ENCODE peak calls at places on chromosomes 1 and 21, in four cellular contexts. One of them, this sample, is unnamed.

GRCh38 chr1:114103992-114104391 is 49.7 kb downstream of the SYT6 start:
- DNase-seq in AG10803: no peak
- DNase-seq in neural progenitor cell: no peak
- DNase-seq in HL-60: no peak
- DNase-seq in this sample: no peak

GRCh38 chr1:56255516-56256181 is 323.7 kb downstream of the PLPP3 start:
- DNase-seq in AG10803: peak; percentile 98
- DNase-seq in neural progenitor cell: no peak
- DNase-seq in HL-60: no peak
- DNase-seq in this sample: no peak

GRCh38 chr1:159008744-159009188 is 941 bp upstream of the IFI16 start:
- DNase-seq in AG10803: peak; percentile 25
- DNase-seq in neural progenitor cell: no peak
- DNase-seq in HL-60: peak; percentile 67
- DNase-seq in this sample: peak; percentile 90

GRCh38 chr21:42702720-42703119 is 49.3 kb downstream of the PDE9A start:
- DNase-seq in AG10803: no peak
- DNase-seq in neural progenitor cell: no peak
- DNase-seq in HL-60: no peak
- DNase-seq in this sample: no peak

GRCh38 chr1:77322061-77322900 is 40.5 kb downstream of the AK5 start:
- DNase-seq in AG10803: peak; percentile 82
- DNase-seq in neural progenitor cell: no peak
- DNase-seq in HL-60: no peak
- DNase-seq in this sample: no peak

GRCh38 chr1:47243910-47244309 is 11.9 kb upstream of the TAL1 start:
- DNase-seq in AG10803: no peak
- DNase-seq in neural progenitor cell: no peak
- DNase-seq in HL-60: no peak
- DNase-seq in this sample: no peak

GRCh38 chr1:207025144-207025880 is 7.2 kb downstream of the C1orf116 start:
- DNase-seq in AG10803: peak; percentile 73
- DNase-seq in neural progenitor cell: peak; percentile 22
- DNase-seq in HL-60: peak; percentile 23
- DNase-seq in this sample: no peak

GRCh38 chr1:99645199-99645598 is 714 bp upstream of the PALMD start:
- DNase-seq in AG10803: peak; percentile 80
- DNase-seq in neural progenitor cell: no peak
- DNase-seq in HL-60: no peak
- DNase-seq in this sample: no peak

GRCh38 chr1:236657398-236657797 is 28.9 kb upstream of the ACTN2 start:
- DNase-seq in AG10803: no peak
- DNase-seq in neural progenitor cell: no peak
- DNase-seq in HL-60: no peak
- DNase-seq in this sample: no peak

GRCh38 chr1:213976665-213977485 is 10.9 kb upstream of the PROX1 start:
- DNase-seq in AG10803: no peak
- DNase-seq in neural progenitor cell: peak; percentile 36
- DNase-seq in HL-60: no peak
- DNase-seq in this sample: no peak

GRCh38 chr1:107952989-107953388 is 12.0 kb downstream of the VAV3 start:
- DNase-seq in AG10803: peak; percentile 4
- DNase-seq in neural progenitor cell: no peak
- DNase-seq in HL-60: peak; percentile 33
- DNase-seq in this sample: no peak

GRCh38 chr1:77513839-77514763 is 168.4 kb downstream of the ZZZ3 start:
- DNase-seq in AG10803: peak; percentile 98
- DNase-seq in neural progenitor cell: peak; percentile 79
- DNase-seq in HL-60: no peak
- DNase-seq in this sample: no peak

GRCh38 chr21:45021428-45022347 is 52.7 kb upstream of the ADARB1 start:
- DNase-seq in AG10803: no peak
- DNase-seq in neural progenitor cell: no peak
- DNase-seq in HL-60: no peak
- DNase-seq in this sample: no peak

GRCh38 chr1:165257969-165258459 is 98.5 kb downstream of the LMX1A start:
- DNase-seq in AG10803: peak; percentile 60
- DNase-seq in neural progenitor cell: peak; percentile 78
- DNase-seq in HL-60: peak; percentile 46
- DNase-seq in this sample: peak; percentile 60

GRCh38 chr1:168220470-168220871 is 5.3 kb upstream of the SFT2D2 start:
- DNase-seq in AG10803: no peak
- DNase-seq in neural progenitor cell: no peak
- DNase-seq in HL-60: peak; percentile 30
- DNase-seq in this sample: no peak

GRCh38 chr1:155125946-155126493 is 1.7 kb upstream of the EFNA1 start:
- DNase-seq in AG10803: peak; percentile 3
- DNase-seq in neural progenitor cell: peak; percentile 70
- DNase-seq in HL-60: no peak
- DNase-seq in this sample: no peak

GRCh38 chr1:185408675-185409270 is 91.7 kb upstream of the IVNS1ABP start:
- DNase-seq in AG10803: no peak
- DNase-seq in neural progenitor cell: no peak
- DNase-seq in HL-60: no peak
- DNase-seq in this sample: no peak

GRCh38 chr1:28885982-28886730 is 28.2 kb upstream of the EPB41 start:
- DNase-seq in AG10803: no peak
- DNase-seq in neural progenitor cell: no peak
- DNase-seq in HL-60: peak; percentile 66
- DNase-seq in this sample: no peak

GRCh38 chr1:157496121-157496526 is 56.2 kb downstream of the FCRL5 start:
- DNase-seq in AG10803: peak; percentile 30
- DNase-seq in neural progenitor cell: peak; percentile 67
- DNase-seq in HL-60: peak; percentile 37
- DNase-seq in this sample: peak; percentile 53

GRCh38 chr1:48469616-48470500 is 2.1 kb downstream of the SPATA6 start:
- DNase-seq in AG10803: peak; percentile 73
- DNase-seq in neural progenitor cell: peak; percentile 8
- DNase-seq in HL-60: peak; percentile 76
- DNase-seq in this sample: no peak

GRCh38 chr21:43697758-43698643 is 20.9 kb upstream of the PDXK start:
- DNase-seq in AG10803: peak; percentile 62
- DNase-seq in neural progenitor cell: no peak
- DNase-seq in HL-60: no peak
- DNase-seq in this sample: peak; percentile 90

GRCh38 chr1:15328245-15328784 is 81.3 kb downstream of the FHAD1 start:
- DNase-seq in AG10803: no peak
- DNase-seq in neural progenitor cell: no peak
- DNase-seq in HL-60: no peak
- DNase-seq in this sample: no peak

GRCh38 chr1:245420926-245421325 is 266.1 kb downstream of the KIF26B start:
- DNase-seq in AG10803: no peak
- DNase-seq in neural progenitor cell: no peak
- DNase-seq in HL-60: no peak
- DNase-seq in this sample: no peak

GRCh38 chr1:13702425-13703127 is 2.6 kb downstream of the PRDM2 start:
- DNase-seq in AG10803: no peak
- DNase-seq in neural progenitor cell: no peak
- DNase-seq in HL-60: peak; percentile 32
- DNase-seq in this sample: no peak

GRCh38 chr1:10170362-10170665 is 40.1 kb upstream of the KIF1B start:
- DNase-seq in AG10803: peak; percentile 26
- DNase-seq in neural progenitor cell: no peak
- DNase-seq in HL-60: no peak
- DNase-seq in this sample: peak; percentile 66

GRCh38 chr1:168453056-168453455 is 90.7 kb downstream of the XCL2 start:
- DNase-seq in AG10803: no peak
- DNase-seq in neural progenitor cell: no peak
- DNase-seq in HL-60: no peak
- DNase-seq in this sample: no peak

DNA sequence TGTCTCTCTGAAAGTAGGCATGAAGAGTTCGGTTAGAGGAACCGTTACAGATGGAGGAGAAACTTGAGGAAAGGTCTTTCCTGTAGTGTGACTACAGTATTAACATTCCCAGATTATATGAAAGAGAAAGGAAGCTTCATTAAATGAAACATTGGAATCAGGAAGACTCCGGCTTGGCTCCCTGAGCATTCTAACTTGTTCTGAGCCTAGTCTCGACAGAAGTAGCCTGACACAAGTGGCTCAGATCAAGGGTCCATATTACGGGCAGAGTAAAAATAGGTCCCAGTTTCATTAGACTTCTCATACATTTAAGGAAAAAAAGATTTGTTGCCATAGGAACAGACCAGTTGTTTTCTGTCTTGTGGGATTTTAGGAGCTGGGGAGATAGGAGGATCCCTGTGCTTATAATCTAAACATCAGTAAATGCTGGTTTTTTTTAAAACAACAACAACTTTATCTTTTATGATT is 12.8 kb downstream of the SMAP2 start:
- DNase-seq in AG10803: no peak
- DNase-seq in neural progenitor cell: no peak
- DNase-seq in HL-60: no peak
- DNase-seq in this sample: no peak
- H3K4me3 ChIP-seq in AG10803: no peak overlapping the region
- H3K4me3 ChIP-seq in neural progenitor cell: no peak overlapping the region
- H3K4me3 ChIP-seq in HL-60: no peak overlapping the region
- H3K4me3 ChIP-seq in this sample: peak overlapping the region; percentile 41

GRCh38 chr1:64243757-64244080 is 40.3 kb downstream of the UBE2U start:
- DNase-seq in AG10803: no peak
- DNase-seq in neural progenitor cell: no peak
- DNase-seq in HL-60: no peak
- DNase-seq in this sample: no peak
- H3K4me3 ChIP-seq in AG10803: no peak overlapping the region
- H3K4me3 ChIP-seq in neural progenitor cell: no peak overlapping the region
- H3K4me3 ChIP-seq in HL-60: no peak overlapping the region
- H3K4me3 ChIP-seq in this sample: peak overlapping the region; percentile 13

DNA sequence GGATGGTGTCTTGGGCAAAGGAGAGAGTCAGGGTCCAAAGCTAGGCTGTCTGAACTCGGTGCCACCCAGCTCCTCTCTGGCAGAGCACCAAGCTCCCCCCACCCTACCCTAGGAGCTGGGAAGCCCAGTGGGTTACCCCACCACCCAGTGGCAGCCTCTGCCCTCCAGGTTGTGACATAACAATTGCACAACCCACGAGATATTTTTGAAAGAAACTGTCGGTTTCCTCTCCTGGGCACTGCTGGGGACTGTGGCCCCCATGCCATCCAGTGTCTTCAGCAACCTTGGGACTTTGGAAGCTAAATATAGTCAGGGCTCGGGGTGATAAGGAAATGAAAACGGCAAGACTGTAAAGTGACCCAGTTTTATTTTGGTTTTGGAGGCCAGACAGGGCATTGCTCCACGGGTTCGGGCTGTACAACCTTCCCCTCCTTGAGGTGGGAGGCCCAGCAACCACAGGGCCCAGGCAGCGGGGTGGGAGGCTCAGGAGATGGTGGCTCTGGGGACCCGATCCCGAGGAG is 1.4 kb downstream of the CITED4 start:
- DNase-seq in AG10803: no peak
- DNase-seq in neural progenitor cell: no peak
- DNase-seq in HL-60: peak; percentile 95
- DNase-seq in this sample: no peak
- H3K4me3 ChIP-seq in AG10803: peak overlapping the region; percentile 26
- H3K4me3 ChIP-seq in neural progenitor cell: peak overlapping the region; percentile 60
- H3K4me3 ChIP-seq in HL-60: peak overlapping the region; percentile 51
- H3K4me3 ChIP-seq in this sample: no peak overlapping the region

DNA sequence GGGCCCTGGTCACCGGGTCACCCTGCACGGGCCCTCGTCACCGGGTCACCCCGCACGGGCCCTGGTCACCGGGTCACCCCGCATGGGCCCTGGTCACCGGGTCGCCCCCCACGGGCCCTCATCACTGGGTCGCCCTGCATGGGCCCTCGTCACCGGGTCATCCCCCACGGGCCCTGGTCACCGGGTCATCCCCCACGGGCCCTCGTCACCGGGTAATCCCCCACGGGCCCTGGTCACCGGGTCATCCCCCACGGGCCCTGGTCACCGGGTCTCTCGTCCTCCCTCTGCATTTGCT is 77.6 kb downstream of the RIPK4 start:
- DNase-seq in AG10803: no peak
- DNase-seq in neural progenitor cell: no peak
- DNase-seq in HL-60: no peak
- DNase-seq in this sample: no peak
- H3K4me3 ChIP-seq in AG10803: no peak overlapping the region
- H3K4me3 ChIP-seq in neural progenitor cell: no peak overlapping the region
- H3K4me3 ChIP-seq in HL-60: no peak overlapping the region
- H3K4me3 ChIP-seq in this sample: no peak overlapping the region

DNA sequence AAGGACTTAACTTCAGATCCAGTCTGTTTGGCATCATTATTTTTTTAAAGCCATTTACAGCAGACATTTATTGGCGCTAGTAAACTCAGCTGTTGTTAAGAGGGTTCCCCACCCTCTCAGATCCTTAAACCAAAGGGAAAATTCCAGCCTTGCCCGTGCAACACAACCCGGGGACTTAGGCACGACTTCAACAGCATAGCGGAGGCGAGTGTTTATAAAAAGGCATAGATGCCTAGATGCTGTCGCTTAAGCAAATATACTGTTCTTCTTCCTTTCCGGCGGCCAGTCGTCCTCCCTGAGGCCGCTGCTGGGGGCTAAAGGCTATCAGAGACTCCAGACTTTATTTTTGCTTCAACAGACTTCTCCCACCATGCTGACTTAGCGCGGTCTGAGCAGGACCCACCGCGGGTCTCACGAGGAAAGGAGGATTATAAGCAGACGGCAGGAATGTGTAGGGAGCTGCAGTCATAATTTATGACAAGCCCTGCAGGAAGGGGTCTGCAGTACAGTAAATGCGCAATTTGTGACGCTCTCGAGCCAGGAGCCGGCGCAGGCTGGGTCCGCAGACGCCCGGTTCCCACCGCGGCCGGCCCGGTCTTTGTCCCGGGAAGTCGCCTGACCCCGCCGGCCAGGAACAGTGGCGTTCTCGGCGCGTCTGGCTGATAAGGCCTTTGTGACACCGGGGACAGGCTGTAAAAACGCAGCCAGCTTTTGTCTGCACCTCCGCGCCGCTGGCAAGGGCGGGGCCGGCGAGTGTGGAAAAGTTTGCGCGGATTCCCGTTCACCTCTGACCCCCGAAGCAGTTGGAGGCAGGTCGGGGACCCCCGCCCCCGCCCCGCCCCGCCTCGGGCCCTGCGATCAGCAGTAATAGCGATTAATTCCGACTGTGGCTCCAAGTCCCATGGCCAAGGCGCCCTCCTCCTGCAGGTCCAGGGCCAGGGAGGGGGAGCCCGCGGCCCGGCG is 61.2 kb upstream of the ARHGEF16 start:
- DNase-seq in AG10803: no peak
- DNase-seq in neural progenitor cell: peak; percentile 87
- DNase-seq in HL-60: no peak
- DNase-seq in this sample: no peak
- H3K4me3 ChIP-seq in AG10803: no peak overlapping the region
- H3K4me3 ChIP-seq in neural progenitor cell: peak overlapping the region; percentile 38
- H3K4me3 ChIP-seq in HL-60: no peak overlapping the region
- H3K4me3 ChIP-seq in this sample: no peak overlapping the region

GRCh38 chr1:161225178-161225533 is 704 bp upstream of the TOMM40L start:
- DNase-seq in AG10803: no peak
- DNase-seq in neural progenitor cell: no peak
- DNase-seq in HL-60: no peak
- DNase-seq in this sample: no peak
- H3K4me3 ChIP-seq in AG10803: no peak overlapping the region
- H3K4me3 ChIP-seq in neural progenitor cell: no peak overlapping the region
- H3K4me3 ChIP-seq in HL-60: no peak overlapping the region
- H3K4me3 ChIP-seq in this sample: peak overlapping the region; percentile 18

This sample was measured in Jurkat, Clone E6-1.